ENCODE peak calls at places on chromosomes 11 and 22, in four cellular contexts. Q is activated naive CD8-positive, alpha-beta T cell treated with anti-CD3 and anti-CD28 coated beads, Interleukin-2, amount 50 U/mL, for 16 hours; B is NCI-H1105 treated with DMSO at 0.1 percent for 48 hours; T is Caco-2. F is an unnamed sample.

GRCh38 chr11:1570001-1570453 is 2.0 kb downstream of the DUSP8 start:
- DNase-seq in Q (no peak), B (no peak), T (no peak), F (no peak)

GRCh38 chr11:118436639-118437045 is 350 bp downstream of the KMT2A start:
- DNase-seq in Q (no peak), B (peak), T (no peak), F (no peak)

GRCh38 chr11:134643519-134644042 is 231.5 kb upstream of the B3GAT1 start:
- DNase-seq in Q (no peak), B (no peak), T (no peak), F (no peak)

GRCh38 chr11:1458340-1459218 is 28.0 kb downstream of the MOB2 start:
- DNase-seq in Q (no peak), B (peak), T (peak), F (no peak)

GRCh38 chr11:87092159-87092558 is 54.4 kb downstream of the TMEM135 start:
- DNase-seq in Q (no peak), B (no peak), T (no peak), F (no peak)

GRCh38 chr11:34266987-34267386 is 90.8 kb downstream of the ABTB2 start:
- DNase-seq in Q (no peak), B (no peak), T (no peak), F (no peak)

GRCh38 chr11:45025716-45026492 is 75.2 kb upstream of the TP53I11 start:
- DNase-seq in Q (no peak), B (no peak), T (no peak), F (no peak)

GRCh38 chr11:124872280-124872679 is 7.0 kb downstream of the ROBO3 start:
- DNase-seq in Q (no peak), B (no peak), T (no peak), F (no peak)

GRCh38 chr11:33735426-33736147 is 636 bp downstream of the CD59 start:
- DNase-seq in Q (no peak), B (peak), T (peak), F (no peak)

GRCh38 chr11:62108017-62108750 is 15.6 kb upstream of the INCENP start:
- DNase-seq in Q (no peak), B (peak), T (peak), F (peak)

GRCh38 chr11:1388763-1389102 is 1.0 kb upstream of the BRSK2 start:
- DNase-seq in Q (no peak), B (peak), T (no peak), F (no peak)

GRCh38 chr11:95065336-95065735 is 1.4 kb upstream of the SRSF8 start:
- DNase-seq in Q (no peak), B (peak), T (no peak), F (no peak)

GRCh38 chr11:72716291-72716690 is 35.9 kb downstream of the ARAP1 start:
- DNase-seq in Q (no peak), B (peak), T (no peak), F (no peak)

GRCh38 chr11:116776522-116776984 is 3.8 kb upstream of the BUD13 start:
- DNase-seq in Q (no peak), B (no peak), T (no peak), F (no peak)

GRCh38 chr11:86798988-86799387 is 1.4 kb upstream of the PRSS23 start:
- DNase-seq in Q (no peak), B (no peak), T (no peak), F (no peak)

GRCh38 chr11:114310095-114310494 is 13.9 kb downstream of the NNMT start:
- DNase-seq in Q (no peak), B (no peak), T (no peak), F (no peak)

GRCh38 chr22:43475549-43476076 is 63.8 kb downstream of the MPPED1 start:
- DNase-seq in Q (no peak), B (no peak), T (no peak), F (no peak)

GRCh38 chr11:15769203-15769602 is 587.1 kb downstream of the SOX6 start:
- DNase-seq in Q (no peak), B (no peak), T (peak), F (no peak)

GRCh38 chr11:78063440-78064181 is at the start of gene THRSP:
- DNase-seq in Q (no peak), B (no peak), T (no peak), F (no peak)

GRCh38 chr22:38034278-38034882 is 22.8 kb upstream of the PICK1 start:
- DNase-seq in Q (no peak), B (no peak), T (no peak), F (no peak)

GRCh38 chr22:38957046-38957770 is at the start of gene APOBEC3A:
- DNase-seq in Q (no peak), B (no peak), T (no peak), F (no peak)

GRCh38 chr22:48823941-48824340 is 1003.7 kb downstream of the BRD1 start:
- DNase-seq in Q (no peak), B (no peak), T (no peak), F (no peak)

GRCh38 chr11:130128626-130129025 is 31.0 kb upstream of the ST14 start:
- DNase-seq in Q (no peak), B (no peak), T (no peak), F (no peak)

GRCh38 chr11:122340607-122341006 is 224.6 kb upstream of the BLID start:
- DNase-seq in Q (no peak), B (no peak), T (no peak), F (no peak)

GRCh38 chr11:4826425-4826824 is 5.3 kb downstream of the OR51F2 start:
- DNase-seq in Q (no peak), B (peak), T (peak), F (no peak)

GRCh38 chr11:15276616-15277015 is 161.9 kb downstream of the INSC start:
- DNase-seq in Q (no peak), B (peak), T (peak), F (no peak)

GRCh38 chr11:1767399-1768140 is 3.8 kb upstream of the CTSD start:
- DNase-seq in Q (no peak), B (no peak), T (no peak), F (no peak)

GRCh38 chr11:73402834-73403185 is 26.6 kb downstream of the RELT start:
- DNase-seq in Q (no peak), B (no peak), T (peak), F (no peak)

F was measured in HuH-7.5.